ENCODE peak calls at places on chromosome 13, in seven cellular contexts. One of them, this sample, is unnamed.

GRCh38 chr13:42803563-42804212 is 22.3 kb downstream of the FAM216B start:
- DNase-seq in CD4-positive, alpha-beta T cell: no peak
- DNase-seq in thyroid gland: no peak
- DNase-seq in stimulated activated CD8-positive, alpha-beta memory T cell treated with anti-CD3 and anti-CD28 coated beads, Interleukin-15, amount 100 ng/mL, for 4 hours: no peak
- DNase-seq in HS-5: no peak
- DNase-seq in kidney tubule cell: no peak
- DNase-seq in hypothalamus: no peak
- DNase-seq in this sample: no peak

GRCh38 chr13:50907781-50908180 is 1.8 kb upstream of the RNASEH2B start:
- DNase-seq in hypothalamus: no peak
- DNase-seq in thyroid gland: no peak
- DNase-seq in HS-5: no peak
- DNase-seq in stimulated activated CD8-positive, alpha-beta memory T cell treated with anti-CD3 and anti-CD28 coated beads, Interleukin-15, amount 100 ng/mL, for 4 hours: no peak
- DNase-seq in kidney tubule cell: no peak
- DNase-seq in CD4-positive, alpha-beta T cell: no peak
- DNase-seq in this sample: no peak

GRCh38 chr13:79987323-79987722 is 353.6 kb downstream of the SPRY2 start:
- DNase-seq in hypothalamus: no peak
- DNase-seq in stimulated activated CD8-positive, alpha-beta memory T cell treated with anti-CD3 and anti-CD28 coated beads, Interleukin-15, amount 100 ng/mL, for 4 hours: no peak
- DNase-seq in CD4-positive, alpha-beta T cell: no peak
- DNase-seq in thyroid gland: no peak
- DNase-seq in HS-5: no peak
- DNase-seq in kidney tubule cell: no peak
- DNase-seq in this sample: no peak

GRCh38 chr13:112128052-112128610 is 61.2 kb downstream of the SOX1 start:
- DNase-seq in HS-5: no peak
- DNase-seq in CD4-positive, alpha-beta T cell: no peak
- DNase-seq in kidney tubule cell: no peak
- DNase-seq in thyroid gland: no peak
- DNase-seq in stimulated activated CD8-positive, alpha-beta memory T cell treated with anti-CD3 and anti-CD28 coated beads, Interleukin-15, amount 100 ng/mL, for 4 hours: no peak
- DNase-seq in hypothalamus: no peak
- DNase-seq in this sample: no peak

GRCh38 chr13:113378825-113379224 is 14.9 kb upstream of the GRTP1 start:
- DNase-seq in kidney tubule cell: no peak
- DNase-seq in thyroid gland: no peak
- DNase-seq in hypothalamus: no peak
- DNase-seq in HS-5: no peak
- DNase-seq in stimulated activated CD8-positive, alpha-beta memory T cell treated with anti-CD3 and anti-CD28 coated beads, Interleukin-15, amount 100 ng/mL, for 4 hours: no peak
- DNase-seq in CD4-positive, alpha-beta T cell: no peak
- DNase-seq in this sample: no peak

GRCh38 chr13:31878495-31878894 is 139.2 kb downstream of the RXFP2 start:
- DNase-seq in CD4-positive, alpha-beta T cell: no peak
- DNase-seq in kidney tubule cell: no peak
- DNase-seq in HS-5: no peak
- DNase-seq in hypothalamus: no peak
- DNase-seq in stimulated activated CD8-positive, alpha-beta memory T cell treated with anti-CD3 and anti-CD28 coated beads, Interleukin-15, amount 100 ng/mL, for 4 hours: no peak
- DNase-seq in thyroid gland: no peak
- DNase-seq in this sample: no peak

GRCh38 chr13:22455036-22455435 is 725.7 kb upstream of the SGCG start:
- DNase-seq in thyroid gland: no peak
- DNase-seq in hypothalamus: no peak
- DNase-seq in HS-5: no peak
- DNase-seq in CD4-positive, alpha-beta T cell: no peak
- DNase-seq in stimulated activated CD8-positive, alpha-beta memory T cell treated with anti-CD3 and anti-CD28 coated beads, Interleukin-15, amount 100 ng/mL, for 4 hours: no peak
- DNase-seq in kidney tubule cell: peak
- DNase-seq in this sample: no peak

GRCh38 chr13:78383899-78384298 is 219.5 kb downstream of the POU4F1 start:
- DNase-seq in hypothalamus: no peak
- DNase-seq in kidney tubule cell: no peak
- DNase-seq in stimulated activated CD8-positive, alpha-beta memory T cell treated with anti-CD3 and anti-CD28 coated beads, Interleukin-15, amount 100 ng/mL, for 4 hours: no peak
- DNase-seq in HS-5: no peak
- DNase-seq in thyroid gland: no peak
- DNase-seq in CD4-positive, alpha-beta T cell: no peak
- DNase-seq in this sample: no peak

GRCh38 chr13:89969996-89970709 is 1377.3 kb upstream of the MIR17HG start:
- DNase-seq in kidney tubule cell: peak
- DNase-seq in stimulated activated CD8-positive, alpha-beta memory T cell treated with anti-CD3 and anti-CD28 coated beads, Interleukin-15, amount 100 ng/mL, for 4 hours: no peak
- DNase-seq in HS-5: no peak
- DNase-seq in CD4-positive, alpha-beta T cell: no peak
- DNase-seq in thyroid gland: no peak
- DNase-seq in hypothalamus: no peak
- DNase-seq in this sample: no peak

GRCh38 chr13:40272776-40273139 is 393.7 kb downstream of the FOXO1 start:
- DNase-seq in CD4-positive, alpha-beta T cell: no peak
- DNase-seq in kidney tubule cell: peak
- DNase-seq in thyroid gland: no peak
- DNase-seq in hypothalamus: no peak
- DNase-seq in HS-5: peak
- DNase-seq in stimulated activated CD8-positive, alpha-beta memory T cell treated with anti-CD3 and anti-CD28 coated beads, Interleukin-15, amount 100 ng/mL, for 4 hours: no peak
- DNase-seq in this sample: no peak

GRCh38 chr13:100439247-100439955 is 149.2 kb downstream of the GGACT start:
- DNase-seq in thyroid gland: no peak
- DNase-seq in hypothalamus: no peak
- DNase-seq in kidney tubule cell: no peak
- DNase-seq in CD4-positive, alpha-beta T cell: no peak
- DNase-seq in HS-5: no peak
- DNase-seq in stimulated activated CD8-positive, alpha-beta memory T cell treated with anti-CD3 and anti-CD28 coated beads, Interleukin-15, amount 100 ng/mL, for 4 hours: no peak
- DNase-seq in this sample: no peak

GRCh38 chr13:95355491-95355890 is 54.2 kb upstream of the ABCC4 start:
- DNase-seq in hypothalamus: no peak
- DNase-seq in HS-5: no peak
- DNase-seq in stimulated activated CD8-positive, alpha-beta memory T cell treated with anti-CD3 and anti-CD28 coated beads, Interleukin-15, amount 100 ng/mL, for 4 hours: no peak
- DNase-seq in thyroid gland: no peak
- DNase-seq in kidney tubule cell: peak
- DNase-seq in CD4-positive, alpha-beta T cell: no peak
- DNase-seq in this sample: no peak

GRCh38 chr13:50131998-50132936 is 117.0 kb downstream of the KCNRG start:
- DNase-seq in stimulated activated CD8-positive, alpha-beta memory T cell treated with anti-CD3 and anti-CD28 coated beads, Interleukin-15, amount 100 ng/mL, for 4 hours: no peak
- DNase-seq in kidney tubule cell: no peak
- DNase-seq in thyroid gland: no peak
- DNase-seq in HS-5: no peak
- DNase-seq in hypothalamus: no peak
- DNase-seq in CD4-positive, alpha-beta T cell: no peak
- DNase-seq in this sample: no peak

GRCh38 chr13:29753593-29754485 is 96.6 kb downstream of the UBL3 start:
- DNase-seq in hypothalamus: no peak
- DNase-seq in HS-5: no peak
- DNase-seq in thyroid gland: no peak
- DNase-seq in CD4-positive, alpha-beta T cell: no peak
- DNase-seq in stimulated activated CD8-positive, alpha-beta memory T cell treated with anti-CD3 and anti-CD28 coated beads, Interleukin-15, amount 100 ng/mL, for 4 hours: no peak
- DNase-seq in kidney tubule cell: no peak
- DNase-seq in this sample: no peak

GRCh38 chr13:76223565-76223964 is 587.4 kb downstream of the LMO7 start:
- DNase-seq in hypothalamus: no peak
- DNase-seq in CD4-positive, alpha-beta T cell: no peak
- DNase-seq in HS-5: no peak
- DNase-seq in stimulated activated CD8-positive, alpha-beta memory T cell treated with anti-CD3 and anti-CD28 coated beads, Interleukin-15, amount 100 ng/mL, for 4 hours: no peak
- DNase-seq in thyroid gland: no peak
- DNase-seq in kidney tubule cell: no peak
- DNase-seq in this sample: no peak

GRCh38 chr13:42967660-42968059 is 24.4 kb downstream of the EPSTI1 start:
- DNase-seq in kidney tubule cell: no peak
- DNase-seq in thyroid gland: no peak
- DNase-seq in hypothalamus: no peak
- DNase-seq in CD4-positive, alpha-beta T cell: no peak
- DNase-seq in HS-5: no peak
- DNase-seq in stimulated activated CD8-positive, alpha-beta memory T cell treated with anti-CD3 and anti-CD28 coated beads, Interleukin-15, amount 100 ng/mL, for 4 hours: no peak
- DNase-seq in this sample: no peak

GRCh38 chr13:44293908-44294735 is 79.5 kb upstream of the SERP2 start:
- DNase-seq in thyroid gland: no peak
- DNase-seq in kidney tubule cell: no peak
- DNase-seq in hypothalamus: no peak
- DNase-seq in stimulated activated CD8-positive, alpha-beta memory T cell treated with anti-CD3 and anti-CD28 coated beads, Interleukin-15, amount 100 ng/mL, for 4 hours: no peak
- DNase-seq in CD4-positive, alpha-beta T cell: no peak
- DNase-seq in HS-5: no peak
- DNase-seq in this sample: no peak